ENCODE peak calls at places on chromosomes 5 and 9, in four cellular contexts. One of them, this sample, is unnamed.

GRCh38 chr5:20610650-20611049 is 622.6 kb upstream of the CDH18 start:
- DNase-seq in A673: no peak
- DNase-seq in psoas muscle: no peak
- DNase-seq in adipocyte: no peak
- DNase-seq in this sample: no peak

GRCh38 chr5:172321593-172321992 is 38.0 kb upstream of the UBTD2 start:
- DNase-seq in adipocyte: no peak
- DNase-seq in A673: no peak
- DNase-seq in psoas muscle: no peak
- DNase-seq in this sample: no peak

GRCh38 chr9:2465921-2466460 is 155.6 kb upstream of the VLDLR start:
- DNase-seq in adipocyte: no peak
- DNase-seq in psoas muscle: no peak
- DNase-seq in A673: no peak
- DNase-seq in this sample: no peak

GRCh38 chr5:170475269-170476000 is 28.4 kb upstream of the KCNIP1 start:
- DNase-seq in psoas muscle: no peak
- DNase-seq in A673: no peak
- DNase-seq in adipocyte: no peak
- DNase-seq in this sample: peak; percentile 37

GRCh38 chr5:115507682-115508081 is 36.9 kb downstream of the FEM1C start:
- DNase-seq in adipocyte: peak; percentile 66
- DNase-seq in A673: no peak
- DNase-seq in psoas muscle: no peak
- DNase-seq in this sample: no peak

GRCh38 chr9:13470836-13471235 is 191.3 kb upstream of the MPDZ start:
- DNase-seq in psoas muscle: no peak
- DNase-seq in A673: no peak
- DNase-seq in adipocyte: no peak
- DNase-seq in this sample: no peak

GRCh38 chr9:128001411-128002298 is 20.9 kb upstream of the EEIG1 start:
- DNase-seq in adipocyte: peak; percentile 92
- DNase-seq in psoas muscle: no peak
- DNase-seq in A673: no peak
- DNase-seq in this sample: peak; percentile 82

GRCh38 chr5:134620634-134621033 is 12.0 kb downstream of the SAR1B start:
- DNase-seq in psoas muscle: no peak
- DNase-seq in A673: no peak
- DNase-seq in adipocyte: no peak
- DNase-seq in this sample: no peak

GRCh38 chr5:171692106-171692505 is 93.5 kb upstream of the SMIM23 start:
- DNase-seq in psoas muscle: no peak
- DNase-seq in A673: no peak
- DNase-seq in adipocyte: no peak
- DNase-seq in this sample: no peak

GRCh38 chr5:133821311-133821741 is 147.1 kb downstream of the C5orf15 start:
- DNase-seq in psoas muscle: no peak
- DNase-seq in A673: no peak
- DNase-seq in adipocyte: no peak
- DNase-seq in this sample: no peak

GRCh38 chr9:36991516-36992134 is 42.4 kb downstream of the PAX5 start:
- DNase-seq in A673: peak; percentile 60
- DNase-seq in adipocyte: no peak
- DNase-seq in psoas muscle: no peak
- DNase-seq in this sample: no peak

GRCh38 chr5:157823655-157824054 is 35.3 kb downstream of the CLINT1 start:
- DNase-seq in psoas muscle: no peak
- DNase-seq in A673: no peak
- DNase-seq in adipocyte: no peak
- DNase-seq in this sample: no peak

GRCh38 chr5:178074266-178074952 is 38.9 kb upstream of the N4BP3 start:
- DNase-seq in adipocyte: no peak
- DNase-seq in psoas muscle: no peak
- DNase-seq in A673: peak; percentile 29
- DNase-seq in this sample: no peak

GRCh38 chr5:176870110-176870591 is 29.0 kb downstream of the HK3 start:
- DNase-seq in psoas muscle: no peak
- DNase-seq in A673: peak; percentile 19
- DNase-seq in adipocyte: peak; percentile 41
- DNase-seq in this sample: peak; percentile 60

GRCh38 chr5:112049738-112050137 is 292.7 kb upstream of the NREP start:
- DNase-seq in A673: no peak
- DNase-seq in adipocyte: no peak
- DNase-seq in psoas muscle: no peak
- DNase-seq in this sample: no peak

GRCh38 chr9:137318565-137318964 is 16.5 kb upstream of the NRARP start:
- DNase-seq in A673: no peak
- DNase-seq in adipocyte: no peak
- DNase-seq in psoas muscle: no peak
- DNase-seq in this sample: no peak

GRCh38 chr9:72102520-72102919 is 42.1 kb upstream of the C9orf57 start:
- DNase-seq in A673: no peak
- DNase-seq in adipocyte: no peak
- DNase-seq in psoas muscle: no peak
- DNase-seq in this sample: no peak

GRCh38 chr5:132419517-132420468 is 50.3 kb downstream of the SLC22A5 start:
- DNase-seq in psoas muscle: peak; percentile 83
- DNase-seq in A673: peak; percentile 82
- DNase-seq in adipocyte: peak; percentile 87
- DNase-seq in this sample: peak; percentile 82

GRCh38 chr5:142826741-142827492 is 56.7 kb downstream of the ARHGAP26 start:
- DNase-seq in A673: peak; percentile 34
- DNase-seq in adipocyte: peak; percentile 66
- DNase-seq in psoas muscle: no peak
- DNase-seq in this sample: peak; percentile 83

GRCh38 chr5:138967806-138968448 is 92.8 kb upstream of the LRRTM2 start:
- DNase-seq in A673: no peak
- DNase-seq in psoas muscle: no peak
- DNase-seq in adipocyte: no peak
- DNase-seq in this sample: no peak

GRCh38 chr5:75275147-75275546 is 38.5 kb upstream of the ANKRD31 start:
- DNase-seq in A673: no peak
- DNase-seq in psoas muscle: no peak
- DNase-seq in adipocyte: no peak
- DNase-seq in this sample: no peak

GRCh38 chr5:57174128-57174849 is 430 bp downstream of the GPBP1 start:
- DNase-seq in adipocyte: peak; percentile 63
- DNase-seq in A673: peak; percentile 46
- DNase-seq in psoas muscle: no peak
- DNase-seq in this sample: peak; percentile 21

GRCh38 chr9:36677611-36678010 is 104.9 kb downstream of the MELK start:
- DNase-seq in psoas muscle: no peak
- DNase-seq in adipocyte: no peak
- DNase-seq in A673: peak; percentile 28
- DNase-seq in this sample: no peak

GRCh38 chr9:88464851-88465250 is 70.1 kb upstream of the NXNL2 start:
- DNase-seq in psoas muscle: no peak
- DNase-seq in A673: no peak
- DNase-seq in adipocyte: peak; percentile 22
- DNase-seq in this sample: no peak

GRCh38 chr9:78030553-78031270 is 899 bp downstream of the GNAQ start:
- DNase-seq in adipocyte: peak; percentile 76
- DNase-seq in A673: peak; percentile 74
- DNase-seq in psoas muscle: peak; percentile 76
- DNase-seq in this sample: peak; percentile 49

GRCh38 chr9:77839459-77840140 is 191.5 kb upstream of the GNA14 start:
- DNase-seq in A673: peak; percentile 45
- DNase-seq in adipocyte: peak; percentile 75
- DNase-seq in psoas muscle: no peak
- DNase-seq in this sample: peak; percentile 18

GRCh38 chr5:87210076-87210475 is 57.6 kb upstream of the RASA1 start:
- DNase-seq in A673: no peak
- DNase-seq in psoas muscle: no peak
- DNase-seq in adipocyte: peak; percentile 5
- DNase-seq in this sample: no peak

GRCh38 chr5:173880306-173880985 is 7.7 kb upstream of the CPEB4 start:
- DNase-seq in adipocyte: peak; percentile 77
- DNase-seq in A673: no peak
- DNase-seq in psoas muscle: no peak
- DNase-seq in this sample: no peak

GRCh38 chr9:16119861-16120641 is 567.2 kb downstream of the CCDC171 start:
- DNase-seq in psoas muscle: no peak
- DNase-seq in adipocyte: peak; percentile 69
- DNase-seq in A673: no peak
- DNase-seq in this sample: peak; percentile 82

GRCh38 chr5:15502208-15502607 is 2.2 kb downstream of the FBXL7 start:
- DNase-seq in adipocyte: peak; percentile 67
- DNase-seq in psoas muscle: no peak
- DNase-seq in A673: peak; percentile 22
- DNase-seq in this sample: no peak

GRCh38 chr5:65102826-65103673 is 334.3 kb downstream of the CWC27 start:
- DNase-seq in psoas muscle: peak; percentile 71
- DNase-seq in A673: peak; percentile 34
- DNase-seq in adipocyte: peak; percentile 23
- DNase-seq in this sample: no peak

GRCh38 chr5:1204693-1205242 is 3.4 kb downstream of the SLC6A19 start:
- DNase-seq in psoas muscle: no peak
- DNase-seq in A673: peak; percentile 37
- DNase-seq in adipocyte: peak; percentile 22
- DNase-seq in this sample: peak; percentile 56

GRCh38 chr9:133737071-133737773 is 930 bp downstream of the SARDH start:
- DNase-seq in A673: no peak
- DNase-seq in psoas muscle: peak; percentile 55
- DNase-seq in adipocyte: no peak
- DNase-seq in this sample: no peak
- H3K4me3 ChIP-seq in A673: peak overlapping the region; percentile 32
- H3K4me3 ChIP-seq in psoas muscle: peak overlapping the region; percentile 53
- H3K4me3 ChIP-seq in adipocyte: no peak overlapping the region
- H3K4me3 ChIP-seq in this sample: no peak overlapping the region

DNA sequence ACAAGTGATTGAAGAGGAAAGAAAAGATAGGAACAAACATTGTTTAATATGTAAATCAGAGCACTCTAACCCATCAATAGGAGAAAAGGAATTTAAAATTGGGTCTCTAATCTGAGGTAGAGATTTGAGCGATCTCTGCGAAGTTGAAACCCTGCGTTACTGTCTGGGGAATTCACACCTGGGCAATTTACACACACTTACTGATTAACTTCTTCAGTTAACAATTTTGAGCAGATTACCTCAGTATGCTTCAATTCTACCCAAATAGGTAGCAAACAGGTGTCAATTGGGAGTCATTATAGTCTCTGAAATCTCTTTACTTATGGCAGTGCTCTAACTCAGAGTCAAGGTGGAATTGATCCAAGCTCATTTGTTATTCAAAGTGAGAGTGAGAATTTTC is 26.9 kb upstream of the IFNA14 start:
- DNase-seq in adipocyte: no peak
- DNase-seq in psoas muscle: no peak
- DNase-seq in A673: no peak
- DNase-seq in this sample: no peak
- H3K27me3 ChIP-seq in adipocyte: peaks cover 43% of the 10 kb centered on the region
- H3K27me3 ChIP-seq in psoas muscle: no peaks in the 10 kb centered on the region
- H3K27me3 ChIP-seq in A673: peaks cover 29% of the 10 kb centered on the region
- H3K27me3 ChIP-seq in this sample: peaks cover 96% of the 10 kb centered on the region

GRCh38 chr9:94554078-94554438 is 825 bp upstream of the PCAT7 start:
- DNase-seq in A673: no peak
- DNase-seq in psoas muscle: no peak
- DNase-seq in adipocyte: no peak
- DNase-seq in this sample: peak; percentile 60

GRCh38 chr9:94554439-94555331 is at the start of gene PCAT7:
- DNase-seq in A673: peak; percentile 78
- DNase-seq in psoas muscle: no peak
- DNase-seq in adipocyte: peak; percentile 7
- DNase-seq in this sample: peak; percentile 89

DNA sequence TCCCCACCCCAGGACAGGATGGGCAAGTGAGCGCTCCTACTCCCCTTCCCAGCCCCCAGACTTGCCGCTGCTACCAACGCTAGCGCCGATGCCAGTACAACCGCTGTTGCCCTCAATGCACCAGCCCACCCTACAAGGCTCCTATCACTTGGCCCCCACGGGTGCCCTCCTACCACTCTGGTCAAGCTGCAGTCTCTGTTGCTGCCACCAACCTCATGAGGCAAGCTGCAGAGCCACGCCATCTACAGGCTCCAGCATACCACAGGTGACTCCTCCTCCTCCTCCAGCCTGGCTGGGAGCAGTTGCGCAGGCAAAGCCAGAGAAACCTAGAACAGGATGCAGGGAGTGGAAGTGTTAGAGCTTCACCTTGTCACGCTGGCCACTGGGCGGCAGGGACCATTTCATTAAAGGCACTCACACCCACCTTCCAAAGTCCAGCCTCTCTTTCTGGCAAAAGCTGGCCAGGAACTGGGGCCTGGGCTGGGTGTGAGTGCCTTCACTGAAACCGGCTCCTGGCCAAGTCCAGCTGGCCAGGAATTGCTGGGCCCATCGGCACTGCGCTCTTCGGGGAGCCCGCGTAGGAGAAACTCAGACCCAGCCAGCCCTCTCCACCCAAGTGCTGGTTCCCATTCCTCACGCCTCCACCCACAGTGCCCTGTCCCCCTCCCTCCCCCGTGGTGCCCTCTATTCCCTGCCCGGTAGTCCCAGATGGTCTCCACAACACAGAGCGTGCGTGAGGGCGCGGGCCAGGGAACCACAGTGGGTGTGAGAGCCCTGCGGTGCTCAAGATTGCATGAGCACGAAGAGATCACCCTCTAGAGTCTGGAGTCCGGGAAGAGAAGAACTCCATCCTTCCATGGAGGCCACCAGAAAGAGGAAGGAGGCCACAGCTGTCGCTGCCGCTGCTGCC is 1.6 kb upstream of the PCAT7 start:
- DNase-seq in A673: no peak
- DNase-seq in psoas muscle: no peak
- DNase-seq in adipocyte: no peak
- DNase-seq in this sample: peak; percentile 7
- H3K4me3 ChIP-seq in A673: no peak overlapping the region
- H3K4me3 ChIP-seq in psoas muscle: no peak overlapping the region
- H3K4me3 ChIP-seq in adipocyte: no peak overlapping the region
- H3K4me3 ChIP-seq in this sample: peak overlapping the region; percentile 58

GRCh38 chr5:124612023-124612422 is 134.4 kb downstream of the ZNF608 start:
- DNase-seq in A673: no peak
- DNase-seq in psoas muscle: no peak
- DNase-seq in adipocyte: no peak
- DNase-seq in this sample: no peak
- H3K27me3 ChIP-seq in A673: no peaks in the 10 kb centered on the region
- H3K27me3 ChIP-seq in psoas muscle: no peaks in the 10 kb centered on the region
- H3K27me3 ChIP-seq in adipocyte: no peaks in the 10 kb centered on the region
- H3K27me3 ChIP-seq in this sample: no peaks in the 10 kb centered on the region

GRCh38 chr5:148829248-148829594 is 2.8 kb downstream of the ADRB2 start:
- DNase-seq in psoas muscle: no peak
- DNase-seq in A673: no peak
- DNase-seq in adipocyte: no peak
- DNase-seq in this sample: no peak
- H3K4me3 ChIP-seq in psoas muscle: peak overlapping the region; percentile 86
- H3K4me3 ChIP-seq in A673: no peak overlapping the region
- H3K4me3 ChIP-seq in adipocyte: peak overlapping the region; percentile 61
- H3K4me3 ChIP-seq in this sample: peak overlapping the region; percentile 77

GRCh38 chr9:134004131-134004873 is 12.2 kb upstream of the VAV2 start:
- DNase-seq in A673: no peak
- DNase-seq in psoas muscle: no peak
- DNase-seq in adipocyte: no peak
- DNase-seq in this sample: no peak

GRCh38 chr9:134003237-134003636 is 11.1 kb upstream of the VAV2 start:
- DNase-seq in adipocyte: no peak
- DNase-seq in psoas muscle: no peak
- DNase-seq in A673: no peak
- DNase-seq in this sample: no peak

GRCh38 chr9:134005381-134005780 is 13.3 kb upstream of the VAV2 start:
- DNase-seq in A673: no peak
- DNase-seq in adipocyte: no peak
- DNase-seq in psoas muscle: no peak
- DNase-seq in this sample: no peak

GRCh38 chr9:134004881-134005280 is 12.8 kb upstream of the VAV2 start:
- DNase-seq in adipocyte: no peak
- DNase-seq in A673: no peak
- DNase-seq in psoas muscle: no peak
- DNase-seq in this sample: no peak

GRCh38 chr9:134002796-134003195 is 10.7 kb upstream of the VAV2 start:
- DNase-seq in A673: no peak
- DNase-seq in adipocyte: no peak
- DNase-seq in psoas muscle: no peak
- DNase-seq in this sample: no peak
- H3K27me3 ChIP-seq in A673: no peaks in the 10 kb centered on the region
- H3K27me3 ChIP-seq in adipocyte: peaks cover 18% of the 10 kb centered on the region
- H3K27me3 ChIP-seq in psoas muscle: no peaks in the 10 kb centered on the region
- H3K27me3 ChIP-seq in this sample: no peaks in the 10 kb centered on the region